ENCODE peak calls at places on chromosomes 4 and X, in ten cellular contexts. One of them, this sample, is unnamed.
A peak's percentile ranks its signal among the peaks of the same experiment; 100 is the strongest.

GRCh38 chr4:109465065-109465464 is 31.4 kb downstream of the SEC24B start:
- DNase-seq in choroid plexus epithelial cell: no peak
- DNase-seq in transverse colon: no peak
- DNase-seq in GM20000: no peak
- DNase-seq in mesothelial cell of epicardium: no peak
- DNase-seq in nephron progenitor cell: no peak
- DNase-seq in HFF-Myc: no peak
- DNase-seq in osteocyte: no peak
- DNase-seq in astrocyte of the spinal cord: peak; percentile 19
- DNase-seq in colonic mucosa: no peak
- DNase-seq in this sample: no peak

GRCh38 chr4:125433453-125433852 is 118.7 kb downstream of the FAT4 start:
- DNase-seq in nephron progenitor cell: no peak
- DNase-seq in mesothelial cell of epicardium: no peak
- DNase-seq in HFF-Myc: peak; percentile 31
- DNase-seq in GM20000: no peak
- DNase-seq in astrocyte of the spinal cord: peak; percentile 58
- DNase-seq in colonic mucosa: no peak
- DNase-seq in osteocyte: no peak
- DNase-seq in choroid plexus epithelial cell: peak; percentile 66
- DNase-seq in transverse colon: no peak
- DNase-seq in this sample: no peak

GRCh38 chr4:155600246-155600645 is 66.4 kb upstream of the GUCY1A1 start:
- DNase-seq in colonic mucosa: no peak
- DNase-seq in mesothelial cell of epicardium: no peak
- DNase-seq in osteocyte: no peak
- DNase-seq in choroid plexus epithelial cell: no peak
- DNase-seq in transverse colon: no peak
- DNase-seq in GM20000: no peak
- DNase-seq in HFF-Myc: no peak
- DNase-seq in nephron progenitor cell: no peak
- DNase-seq in astrocyte of the spinal cord: no peak
- DNase-seq in this sample: no peak

GRCh38 chr4:152220201-152220666 is 315.7 kb downstream of the FBXW7 start:
- DNase-seq in choroid plexus epithelial cell: peak; percentile 4
- DNase-seq in colonic mucosa: no peak
- DNase-seq in HFF-Myc: no peak
- DNase-seq in transverse colon: no peak
- DNase-seq in osteocyte: no peak
- DNase-seq in mesothelial cell of epicardium: no peak
- DNase-seq in astrocyte of the spinal cord: peak; percentile 21
- DNase-seq in nephron progenitor cell: no peak
- DNase-seq in GM20000: no peak
- DNase-seq in this sample: no peak

GRCh38 chrX:320126-320783 is 1.7 kb upstream of the GTPBP6 start:
- DNase-seq in colonic mucosa: peak; percentile 45
- DNase-seq in HFF-Myc: no peak
- DNase-seq in astrocyte of the spinal cord: no peak
- DNase-seq in nephron progenitor cell: no peak
- DNase-seq in choroid plexus epithelial cell: peak; percentile 38
- DNase-seq in transverse colon: peak; percentile 26
- DNase-seq in osteocyte: no peak
- DNase-seq in GM20000: no peak
- DNase-seq in mesothelial cell of epicardium: no peak
- DNase-seq in this sample: no peak

GRCh38 chr4:83216856-83217683 is 67.5 kb downstream of the COQ2 start:
- DNase-seq in astrocyte of the spinal cord: no peak
- DNase-seq in choroid plexus epithelial cell: no peak
- DNase-seq in transverse colon: no peak
- DNase-seq in GM20000: no peak
- DNase-seq in nephron progenitor cell: no peak
- DNase-seq in osteocyte: peak; percentile 49
- DNase-seq in HFF-Myc: no peak
- DNase-seq in colonic mucosa: no peak
- DNase-seq in mesothelial cell of epicardium: no peak
- DNase-seq in this sample: no peak

GRCh38 chr4:26242451-26242850 is 78.4 kb upstream of the RBPJ start:
- DNase-seq in nephron progenitor cell: no peak
- DNase-seq in choroid plexus epithelial cell: peak; percentile 50
- DNase-seq in HFF-Myc: no peak
- DNase-seq in astrocyte of the spinal cord: peak; percentile 38
- DNase-seq in transverse colon: no peak
- DNase-seq in osteocyte: no peak
- DNase-seq in colonic mucosa: no peak
- DNase-seq in GM20000: no peak
- DNase-seq in mesothelial cell of epicardium: no peak
- DNase-seq in this sample: no peak

GRCh38 chrX:74835566-74835965 is 89.7 kb downstream of the NEXMIF start:
- DNase-seq in GM20000: no peak
- DNase-seq in osteocyte: no peak
- DNase-seq in nephron progenitor cell: no peak
- DNase-seq in mesothelial cell of epicardium: no peak
- DNase-seq in astrocyte of the spinal cord: no peak
- DNase-seq in transverse colon: peak; percentile 10
- DNase-seq in HFF-Myc: no peak
- DNase-seq in colonic mucosa: no peak
- DNase-seq in choroid plexus epithelial cell: no peak
- DNase-seq in this sample: no peak

GRCh38 chr4:102501635-102502382 is 650 bp downstream of the NFKB1 start:
- DNase-seq in nephron progenitor cell: peak; percentile 71
- DNase-seq in colonic mucosa: peak; percentile 81
- DNase-seq in osteocyte: peak; percentile 90
- DNase-seq in mesothelial cell of epicardium: peak; percentile 37
- DNase-seq in HFF-Myc: no peak
- DNase-seq in transverse colon: peak; percentile 86
- DNase-seq in astrocyte of the spinal cord: peak; percentile 83
- DNase-seq in choroid plexus epithelial cell: peak; percentile 73
- DNase-seq in GM20000: peak; percentile 64
- DNase-seq in this sample: peak; percentile 62

GRCh38 chr4:40254961-40255721 is 58.3 kb downstream of the RHOH start:
- DNase-seq in astrocyte of the spinal cord: peak; percentile 75
- DNase-seq in nephron progenitor cell: no peak
- DNase-seq in osteocyte: no peak
- DNase-seq in HFF-Myc: peak; percentile 25
- DNase-seq in GM20000: no peak
- DNase-seq in mesothelial cell of epicardium: no peak
- DNase-seq in colonic mucosa: no peak
- DNase-seq in choroid plexus epithelial cell: peak; percentile 70
- DNase-seq in transverse colon: no peak
- DNase-seq in this sample: no peak

GRCh38 chr4:88758264-88758663 is 60.6 kb upstream of the NAP1L5 start:
- DNase-seq in HFF-Myc: no peak
- DNase-seq in GM20000: no peak
- DNase-seq in transverse colon: no peak
- DNase-seq in mesothelial cell of epicardium: no peak
- DNase-seq in nephron progenitor cell: no peak
- DNase-seq in osteocyte: no peak
- DNase-seq in colonic mucosa: no peak
- DNase-seq in choroid plexus epithelial cell: no peak
- DNase-seq in astrocyte of the spinal cord: no peak
- DNase-seq in this sample: no peak

GRCh38 chr4:10750714-10751113 is 66.1 kb upstream of the CLNK start:
- DNase-seq in nephron progenitor cell: no peak
- DNase-seq in transverse colon: no peak
- DNase-seq in choroid plexus epithelial cell: no peak
- DNase-seq in HFF-Myc: no peak
- DNase-seq in osteocyte: no peak
- DNase-seq in GM20000: no peak
- DNase-seq in colonic mucosa: no peak
- DNase-seq in mesothelial cell of epicardium: no peak
- DNase-seq in astrocyte of the spinal cord: peak; percentile 58
- DNase-seq in this sample: no peak

DNA sequence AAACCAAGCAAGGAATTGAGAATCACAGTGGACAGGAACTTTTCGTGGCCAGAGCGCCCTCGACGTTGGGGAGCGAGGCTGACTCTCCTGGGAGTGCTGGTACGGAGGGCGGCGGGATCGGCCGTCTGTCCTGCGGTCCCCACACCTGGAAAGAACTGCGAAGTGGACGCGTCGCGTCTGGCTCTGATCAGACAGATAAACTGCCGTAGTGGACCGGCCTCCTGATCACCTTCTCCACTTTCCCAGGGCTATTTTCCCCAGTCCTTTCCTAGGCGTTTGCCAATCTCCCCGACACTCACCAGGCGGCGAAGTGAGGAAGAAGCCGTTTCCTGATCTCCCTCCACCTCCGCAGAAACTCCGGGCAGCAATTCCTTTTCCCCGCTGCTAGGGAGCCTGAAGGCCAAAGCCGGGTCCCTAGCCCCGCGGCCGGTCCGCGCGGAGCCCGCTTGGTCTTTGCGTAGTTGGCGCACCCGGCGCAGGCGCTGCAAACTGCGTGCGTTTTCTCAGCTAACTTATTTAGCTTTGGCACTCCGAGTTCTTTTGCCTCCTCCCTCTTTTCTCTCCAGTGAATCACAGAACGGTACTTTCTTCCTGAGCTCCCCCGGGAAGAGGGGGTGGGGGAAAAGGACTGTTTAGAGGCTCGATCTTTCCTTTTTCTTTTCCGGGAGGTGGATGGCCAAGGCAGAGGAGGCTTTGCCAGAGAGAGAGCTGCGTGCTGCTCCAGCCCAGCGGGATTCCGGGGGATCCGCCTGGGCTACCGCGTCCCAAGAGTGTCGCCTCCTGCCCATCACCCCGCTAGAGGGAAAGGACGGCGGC is at the start of gene ARSJ:
- DNase-seq in colonic mucosa: peak; percentile 63
- DNase-seq in HFF-Myc: peak; percentile 63
- DNase-seq in transverse colon: peak; percentile 54
- DNase-seq in nephron progenitor cell: peak; percentile 77
- DNase-seq in osteocyte: peak; percentile 90
- DNase-seq in astrocyte of the spinal cord: peak; percentile 88
- DNase-seq in choroid plexus epithelial cell: peak; percentile 79
- DNase-seq in mesothelial cell of epicardium: peak; percentile 36
- DNase-seq in GM20000: no peak
- DNase-seq in this sample: peak; percentile 53
- TF ChIP-seq CTCF in colonic mucosa: no peak
- TF ChIP-seq CTCF in HFF-Myc: no peak
- TF ChIP-seq CTCF in transverse colon: no peak
- TF ChIP-seq CTCF in nephron progenitor cell: no peak
- TF ChIP-seq CTCF in osteocyte: peak; percentile 24
- TF ChIP-seq CTCF in astrocyte of the spinal cord: peak; percentile 26
- TF ChIP-seq CTCF in choroid plexus epithelial cell: peak; percentile 11
- TF ChIP-seq CTCF in mesothelial cell of epicardium: no peak
- TF ChIP-seq CTCF in GM20000: no peak
- TF ChIP-seq CTCF in this sample: no peak

GRCh38 chr4:52100062-52100461 is 49.0 kb downstream of the SPATA18 start:
- DNase-seq in astrocyte of the spinal cord: peak; percentile 65
- DNase-seq in osteocyte: no peak
- DNase-seq in mesothelial cell of epicardium: no peak
- DNase-seq in transverse colon: no peak
- DNase-seq in choroid plexus epithelial cell: peak; percentile 66
- DNase-seq in HFF-Myc: no peak
- DNase-seq in nephron progenitor cell: no peak
- DNase-seq in colonic mucosa: no peak
- DNase-seq in GM20000: no peak
- DNase-seq in this sample: no peak

GRCh38 chr4:52105276-52105675 is 54.2 kb downstream of the SPATA18 start:
- DNase-seq in nephron progenitor cell: no peak
- DNase-seq in transverse colon: no peak
- DNase-seq in astrocyte of the spinal cord: no peak
- DNase-seq in GM20000: no peak
- DNase-seq in colonic mucosa: no peak
- DNase-seq in HFF-Myc: no peak
- DNase-seq in osteocyte: no peak
- DNase-seq in mesothelial cell of epicardium: no peak
- DNase-seq in choroid plexus epithelial cell: no peak
- DNase-seq in this sample: no peak

GRCh38 chr4:52106142-52106541 is 55.0 kb downstream of the SPATA18 start:
- DNase-seq in astrocyte of the spinal cord: no peak
- DNase-seq in nephron progenitor cell: no peak
- DNase-seq in transverse colon: no peak
- DNase-seq in GM20000: no peak
- DNase-seq in mesothelial cell of epicardium: no peak
- DNase-seq in choroid plexus epithelial cell: no peak
- DNase-seq in colonic mucosa: no peak
- DNase-seq in osteocyte: no peak
- DNase-seq in HFF-Myc: no peak
- DNase-seq in this sample: no peak

GRCh38 chr4:52102587-52102986 is 51.5 kb downstream of the SPATA18 start:
- DNase-seq in astrocyte of the spinal cord: peak; percentile 22
- DNase-seq in mesothelial cell of epicardium: no peak
- DNase-seq in nephron progenitor cell: no peak
- DNase-seq in osteocyte: no peak
- DNase-seq in choroid plexus epithelial cell: no peak
- DNase-seq in HFF-Myc: no peak
- DNase-seq in colonic mucosa: no peak
- DNase-seq in GM20000: no peak
- DNase-seq in transverse colon: no peak
- DNase-seq in this sample: no peak

GRCh38 chr4:52103314-52103713 is 52.2 kb downstream of the SPATA18 start:
- DNase-seq in choroid plexus epithelial cell: peak; percentile 21
- DNase-seq in HFF-Myc: no peak
- DNase-seq in astrocyte of the spinal cord: no peak
- DNase-seq in GM20000: no peak
- DNase-seq in nephron progenitor cell: no peak
- DNase-seq in osteocyte: no peak
- DNase-seq in transverse colon: no peak
- DNase-seq in colonic mucosa: no peak
- DNase-seq in mesothelial cell of epicardium: no peak
- DNase-seq in this sample: no peak
- TF ChIP-seq CTCF in choroid plexus epithelial cell: peak; percentile 28
- TF ChIP-seq CTCF in HFF-Myc: peak; percentile 51
- TF ChIP-seq CTCF in astrocyte of the spinal cord: peak; percentile 30
- TF ChIP-seq CTCF in GM20000: no peak
- TF ChIP-seq CTCF in nephron progenitor cell: peak; percentile 58
- TF ChIP-seq CTCF in osteocyte: peak; percentile 52
- TF ChIP-seq CTCF in transverse colon: no peak
- TF ChIP-seq CTCF in colonic mucosa: peak; percentile 7
- TF ChIP-seq CTCF in mesothelial cell of epicardium: no peak
- TF ChIP-seq CTCF in this sample: peak; percentile 51

GRCh38 chrX:104668550-104668949 is 102.6 kb downstream of the IL1RAPL2 start:
- DNase-seq in choroid plexus epithelial cell: peak; percentile 37
- DNase-seq in transverse colon: no peak
- DNase-seq in HFF-Myc: no peak
- DNase-seq in mesothelial cell of epicardium: no peak
- DNase-seq in osteocyte: no peak
- DNase-seq in astrocyte of the spinal cord: peak; percentile 34
- DNase-seq in nephron progenitor cell: no peak
- DNase-seq in colonic mucosa: no peak
- DNase-seq in GM20000: no peak
- DNase-seq in this sample: no peak
- TF ChIP-seq CTCF in choroid plexus epithelial cell: peak; percentile 7
- TF ChIP-seq CTCF in transverse colon: no peak
- TF ChIP-seq CTCF in HFF-Myc: no peak
- TF ChIP-seq CTCF in mesothelial cell of epicardium: no peak
- TF ChIP-seq CTCF in osteocyte: peak; percentile 47
- TF ChIP-seq CTCF in astrocyte of the spinal cord: peak; percentile 14
- TF ChIP-seq CTCF in nephron progenitor cell: peak; percentile 13
- TF ChIP-seq CTCF in colonic mucosa: no peak
- TF ChIP-seq CTCF in GM20000: no peak
- TF ChIP-seq CTCF in this sample: peak; percentile 45

DNA sequence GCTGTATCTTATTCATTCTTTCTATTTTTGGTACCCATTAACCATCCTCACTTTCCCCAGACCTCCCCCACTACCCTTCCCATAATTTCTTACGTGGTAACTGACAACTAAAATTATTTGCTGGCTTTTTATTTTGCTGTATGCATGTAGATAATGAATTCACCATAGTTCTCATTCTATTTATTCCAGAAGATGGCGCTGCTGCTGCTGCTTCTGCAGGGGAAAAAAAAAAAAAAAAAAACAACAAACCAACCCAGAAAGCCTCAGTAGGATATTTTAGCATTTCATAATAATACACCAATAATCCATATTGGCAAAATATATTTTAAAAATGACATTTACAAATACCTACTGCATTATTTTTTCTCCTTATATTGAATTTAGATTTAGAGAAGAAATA is 416.6 kb upstream of the MAGEB18 start:
- DNase-seq in astrocyte of the spinal cord: peak; percentile 26
- DNase-seq in GM20000: no peak
- DNase-seq in choroid plexus epithelial cell: peak; percentile 31
- DNase-seq in osteocyte: no peak
- DNase-seq in HFF-Myc: no peak
- DNase-seq in mesothelial cell of epicardium: no peak
- DNase-seq in colonic mucosa: no peak
- DNase-seq in nephron progenitor cell: no peak
- DNase-seq in transverse colon: no peak
- DNase-seq in this sample: no peak
- TF ChIP-seq CTCF in astrocyte of the spinal cord: peak; percentile 36
- TF ChIP-seq CTCF in GM20000: no peak
- TF ChIP-seq CTCF in choroid plexus epithelial cell: peak; percentile 44
- TF ChIP-seq CTCF in osteocyte: peak; percentile 28
- TF ChIP-seq CTCF in HFF-Myc: no peak
- TF ChIP-seq CTCF in mesothelial cell of epicardium: no peak
- TF ChIP-seq CTCF in colonic mucosa: no peak
- TF ChIP-seq CTCF in nephron progenitor cell: peak; percentile 39
- TF ChIP-seq CTCF in transverse colon: peak; percentile 24
- TF ChIP-seq CTCF in this sample: peak; percentile 61

This sample was measured in progenitor cell of endocrine pancreas.